ENCODE peak calls at places on chromosomes 3 and 15, in nine cellular contexts. X is BJ, V is pancreas, O is A549, B is amniotic epithelial cell, I is NCI-H1930, Z is NB4, H is iris pigment epithelial cell, D is progenitor cell of endocrine pancreas. C is an unnamed sample.

GRCh38 chr3:67357610-67358458 is 296.6 kb downstream of the SUCLG2 start:
- DNase-seq in X (no peak), V (no peak), O (peak; percentile 54), B (peak; percentile 55), I (no peak), Z (peak; percentile 12), H (peak; percentile 47), D (no peak), C (peak; percentile 84)

GRCh38 chr15:101023501-101024110 is 104.4 kb downstream of the LRRK1 start:
- DNase-seq in X (no peak), V (no peak), O (no peak), B (peak; percentile 44), I (no peak), Z (no peak), H (no peak), D (no peak), C (no peak)

GRCh38 chr15:101156509-101157159 is 95.2 kb downstream of the CHSY1 start:
- DNase-seq in X (no peak), V (peak; percentile 4), O (no peak), B (no peak), I (no peak), Z (peak; percentile 83), H (no peak), D (no peak), C (no peak)

GRCh38 chr3:52005571-52005986 is 9.9 kb upstream of the RPL29 start:
- DNase-seq in X (no peak), V (peak; percentile 77), O (no peak), B (peak; percentile 74), I (no peak), Z (no peak), H (peak; percentile 41), D (no peak), C (no peak)

GRCh38 chr15:70153948-70154439 is 56.3 kb upstream of the TLE3 start:
- DNase-seq in X (no peak), V (no peak), O (no peak), B (no peak), I (no peak), Z (no peak), H (no peak), D (no peak), C (no peak)

GRCh38 chr3:73667889-73668288 is 43.1 kb upstream of the PDZRN3 start:
- DNase-seq in X (no peak), V (no peak), O (no peak), B (no peak), I (no peak), Z (no peak), H (no peak), D (no peak), C (no peak)

GRCh38 chr3:4996771-4997291 is 17.6 kb downstream of the BHLHE40 start:
- DNase-seq in X (no peak), V (no peak), O (no peak), B (no peak), I (no peak), Z (no peak), H (no peak), D (no peak), C (no peak)

GRCh38 chr15:64897345-64897985 is 14.2 kb upstream of the ANKDD1A start:
- DNase-seq in X (no peak), V (no peak), O (no peak), B (peak; percentile 92), I (no peak), Z (peak; percentile 73), H (peak; percentile 79), D (no peak), C (no peak)

GRCh38 chr15:73840771-73841170 is 32.6 kb upstream of the TBC1D21 start:
- DNase-seq in X (no peak), V (no peak), O (no peak), B (no peak), I (no peak), Z (no peak), H (no peak), D (no peak), C (no peak)

GRCh38 chr3:78139166-78139565 is 1099.3 kb downstream of the ROBO2 start:
- DNase-seq in X (peak; percentile 21), V (no peak), O (no peak), B (peak; percentile 87), I (no peak), Z (no peak), H (peak; percentile 90), D (no peak), C (no peak)

GRCh38 chr3:52297242-52298146 is 9.9 kb downstream of the GLYCTK start:
- DNase-seq in X (no peak), V (no peak), O (no peak), B (no peak), I (no peak), Z (no peak), H (no peak), D (no peak), C (no peak)

GRCh38 chr3:41464401-41464800 is 265.1 kb downstream of the CTNNB1 start:
- DNase-seq in X (no peak), V (no peak), O (no peak), B (peak; percentile 87), I (no peak), Z (no peak), H (peak; percentile 29), D (no peak), C (no peak)

GRCh38 chr3:30775070-30775469 is 119.4 kb downstream of the GADL1 start:
- DNase-seq in X (no peak), V (no peak), O (no peak), B (peak; percentile 78), I (no peak), Z (no peak), H (no peak), D (no peak), C (no peak)

GRCh38 chr3:25663324-25664065 is 1.2 kb downstream of the TOP2B start:
- DNase-seq in X (no peak), V (no peak), O (peak; percentile 14), B (peak; percentile 24), I (no peak), Z (peak; percentile 53), H (peak; percentile 28), D (no peak), C (peak; percentile 40)

GRCh38 chr3:113747719-113748046 is 848 bp downstream of the ATP6V1A start:
- DNase-seq in X (no peak), V (no peak), O (no peak), B (no peak), I (no peak), Z (peak; percentile 56), H (peak; percentile 27), D (no peak), C (peak; percentile 26)

GRCh38 chr3:138642927-138643253 is 34.3 kb downstream of the FAIM start:
- DNase-seq in X (no peak), V (no peak), O (no peak), B (no peak), I (no peak), Z (no peak), H (no peak), D (no peak), C (no peak)

GRCh38 chr15:58552505-58553364 is 120.9 kb downstream of the LIPC start:
- DNase-seq in X (no peak), V (no peak), O (no peak), B (no peak), I (no peak), Z (no peak), H (no peak), D (no peak), C (no peak)

GRCh38 chr3:137224464-137224863 is 266.7 kb downstream of the IL20RB start:
- DNase-seq in X (no peak), V (no peak), O (no peak), B (no peak), I (no peak), Z (no peak), H (no peak), D (no peak), C (no peak)

GRCh38 chr3:63571682-63572081 is 80.8 kb upstream of the SNTN start:
- DNase-seq in X (no peak), V (no peak), O (no peak), B (no peak), I (no peak), Z (no peak), H (no peak), D (no peak), C (no peak)

C was measured in SK-MEL-5.